ENCODE peak calls at places on chromosomes 11 and 22, in nine cellular contexts. B, U, E, Q, T, G, C, L and X are unnamed samples.

GRCh38 chr11:16418698-16419097 is 62.4 kb upstream of the SOX6 start:
- DNase-seq in B (no peak), U (no peak), E (no peak), Q (no peak), T (no peak), G (no peak), C (no peak), L (peak), X (no peak)

GRCh38 chr22:45818130-45819085 is 146.8 kb downstream of the ATXN10 start:
- DNase-seq in B (no peak), U (no peak), E (no peak), Q (no peak), T (no peak), G (peak), C (peak), L (no peak), X (peak)

GRCh38 chr11:45654242-45654641 is 11.2 kb downstream of the CHST1 start:
- DNase-seq in B (no peak), U (no peak), E (no peak), Q (no peak), T (no peak), G (no peak), C (no peak), L (no peak), X (no peak)

GRCh38 chr11:64643258-64643881 is 52.4 kb downstream of the SLC22A12 start:
- DNase-seq in B (no peak), U (no peak), E (peak), Q (peak), T (no peak), G (no peak), C (no peak), L (no peak), X (no peak)

GRCh38 chr22:19174106-19175025 is 4.2 kb downstream of the SLC25A1 start:
- DNase-seq in B (peak), U (no peak), E (peak), Q (peak), T (no peak), G (peak), C (peak), L (peak), X (peak)

GRCh38 chr11:29161216-29161615 is 855.6 kb downstream of the KCNA4 start:
- DNase-seq in B (peak), U (no peak), E (no peak), Q (no peak), T (no peak), G (no peak), C (no peak), L (peak), X (no peak)

GRCh38 chr11:114262681-114263509 is 33.3 kb upstream of the NNMT start:
- DNase-seq in B (peak), U (no peak), E (peak), Q (no peak), T (no peak), G (peak), C (peak), L (peak), X (no peak)

GRCh38 chr22:37207981-37208380 is 4.3 kb downstream of the SSTR3 start:
- DNase-seq in B (no peak), U (peak), E (no peak), Q (no peak), T (no peak), G (no peak), C (no peak), L (no peak), X (no peak)

GRCh38 chr11:13000116-13000515 is 9.0 kb upstream of the RASSF10 start:
- DNase-seq in B (no peak), U (no peak), E (no peak), Q (no peak), T (no peak), G (no peak), C (no peak), L (no peak), X (no peak)

GRCh38 chr22:43428005-43428485 is 16.2 kb downstream of the MPPED1 start:
- DNase-seq in B (no peak), U (no peak), E (no peak), Q (no peak), T (no peak), G (no peak), C (no peak), L (no peak), X (no peak)

GRCh38 chr11:131889146-131889577 is 518.7 kb downstream of the NTM start:
- DNase-seq in B (peak), U (no peak), E (no peak), Q (peak), T (no peak), G (no peak), C (no peak), L (peak), X (no peak)

GRCh38 chr11:8775341-8776133 is 92.9 kb downstream of the RPL27A start:
- DNase-seq in B (no peak), U (no peak), E (peak), Q (no peak), T (peak), G (peak), C (peak), L (no peak), X (no peak)

GRCh38 chr11:64164392-64165312 is 1.3 kb downstream of the MACROD1 start:
- DNase-seq in B (no peak), U (no peak), E (peak), Q (no peak), T (peak), G (peak), C (peak), L (no peak), X (peak)

GRCh38 chr22:38296372-38296771 is 20.9 kb downstream of the CSNK1E start:
- DNase-seq in B (no peak), U (no peak), E (no peak), Q (no peak), T (no peak), G (no peak), C (no peak), L (peak), X (no peak)

GRCh38 chr22:38299758-38300157 is 17.5 kb downstream of the CSNK1E start:
- DNase-seq in B (no peak), U (no peak), E (no peak), Q (no peak), T (no peak), G (no peak), C (no peak), L (no peak), X (no peak)

GRCh38 chr22:38300197-38300945 is 16.9 kb downstream of the CSNK1E start:
- DNase-seq in B (no peak), U (no peak), E (no peak), Q (no peak), T (no peak), G (no peak), C (no peak), L (no peak), X (no peak)

GRCh38 chr22:38298312-38299000 is 18.8 kb downstream of the CSNK1E start:
- DNase-seq in B (peak), U (peak), E (no peak), Q (no peak), T (no peak), G (no peak), C (no peak), L (peak), X (peak)

DNA sequence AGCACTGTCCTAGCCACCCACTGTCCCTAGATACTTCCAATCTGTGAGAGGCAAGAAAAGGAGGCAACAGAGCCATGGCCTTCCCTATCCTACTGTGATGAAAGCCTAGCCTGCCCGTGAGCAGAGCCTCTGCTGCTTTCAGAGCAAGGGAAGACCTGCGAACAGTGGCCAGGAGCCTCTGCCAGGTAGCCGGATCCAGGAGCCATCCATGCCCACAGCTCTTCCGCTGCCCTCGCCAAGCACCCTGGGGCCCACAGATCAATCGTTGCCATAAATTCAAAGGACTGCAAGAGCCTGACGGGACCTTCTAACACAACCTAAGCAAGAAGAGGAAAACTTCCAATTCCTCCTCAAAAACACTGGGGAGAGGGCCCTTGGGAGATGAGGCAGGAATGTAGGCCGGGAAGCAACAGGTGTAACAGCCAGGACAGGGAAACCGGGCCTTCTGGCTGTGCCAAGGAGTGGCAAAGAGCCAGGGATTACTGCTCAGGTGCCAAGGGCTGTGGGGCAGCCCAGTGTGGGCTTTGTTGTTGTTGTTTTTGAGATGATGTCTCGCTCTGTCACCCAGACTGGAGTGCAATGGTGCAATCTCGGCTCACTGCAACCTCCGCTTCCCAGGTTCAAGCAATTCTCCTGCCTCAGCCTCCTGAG is 18.1 kb downstream of the CSNK1E start:
- DNase-seq in B (no peak), U (no peak), E (no peak), Q (no peak), T (no peak), G (peak), C (peak), L (peak), X (no peak)
- H3K4me3 ChIP-seq in B (no peak), U (no peak), E (no peak), Q (no peak), T (no peak), G (no peak), C (no peak), L (no peak), X (no peak)

DNA sequence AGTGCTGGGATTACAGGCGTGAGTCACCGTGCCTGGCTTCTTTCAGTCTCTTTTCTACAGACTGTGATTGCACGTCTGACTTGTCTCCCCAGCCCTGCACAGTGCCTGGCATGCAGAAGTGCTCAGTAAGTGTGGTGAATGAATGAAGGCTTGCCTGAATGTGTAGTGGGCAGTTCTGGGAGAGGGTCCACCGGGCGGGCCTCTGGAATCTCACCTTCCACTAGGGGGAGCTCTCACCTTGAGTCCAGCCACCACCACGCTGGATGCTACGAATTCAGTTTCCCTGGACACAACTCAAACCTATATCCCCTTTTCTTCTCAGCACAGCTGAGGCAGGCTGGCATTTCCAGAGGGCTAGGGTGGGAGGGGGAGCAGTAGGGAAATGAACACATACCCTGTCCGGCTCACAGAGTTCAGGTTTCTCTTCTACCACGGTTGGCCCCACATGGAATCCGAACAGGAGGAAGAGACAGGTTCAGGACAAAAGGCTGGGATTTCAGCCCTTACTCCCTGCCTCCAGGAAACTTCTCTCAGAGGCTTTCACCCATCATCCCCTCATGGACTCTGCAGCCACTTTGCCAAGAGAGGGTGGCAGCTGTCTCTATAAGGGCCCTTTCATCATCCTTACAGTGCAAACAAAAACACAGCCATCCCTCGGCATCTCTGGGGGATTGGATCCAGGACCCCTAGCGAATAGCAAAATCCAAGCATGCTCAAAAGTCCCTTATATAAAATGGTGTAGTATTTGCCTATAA is 86.8 kb downstream of the NECTIN1 start:
- DNase-seq in B (peak), U (peak), E (no peak), Q (no peak), T (no peak), G (no peak), C (no peak), L (peak), X (no peak)
- TF ChIP-seq CTCF in B (peak), U (peak), E (no peak), Q (no peak), T (peak), G (peak), C (peak), L (peak), X (peak)

DNA sequence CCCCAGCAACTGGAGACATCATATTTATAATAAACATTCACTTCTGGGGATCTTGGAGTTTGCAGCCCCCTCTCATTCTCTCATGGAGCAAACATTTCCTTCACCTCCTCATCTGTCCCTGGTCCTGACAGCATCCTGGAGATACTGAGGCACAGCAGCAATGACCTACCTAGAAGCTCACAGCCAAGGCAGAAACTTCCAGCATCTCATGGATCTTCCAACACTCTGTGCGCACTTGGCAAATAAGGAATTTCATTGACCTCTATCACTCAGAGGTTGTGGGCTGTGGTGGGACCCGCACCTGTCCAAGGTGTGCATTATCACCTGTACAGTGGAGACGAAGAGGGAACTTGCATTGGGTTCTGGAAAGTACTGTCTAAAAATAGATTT is 109.8 kb downstream of the GGTLC2 start:
- DNase-seq in B (no peak), U (no peak), E (no peak), Q (no peak), T (no peak), G (no peak), C (no peak), L (no peak), X (no peak)
- H3K4me3 ChIP-seq in B (no peak), U (no peak), E (no peak), Q (no peak), T (no peak), G (no peak), C (no peak), L (no peak), X (no peak)

GRCh38 chr11:129211397-129211796 is 19.3 kb upstream of the ARHGAP32 start:
- DNase-seq in B (no peak), U (no peak), E (no peak), Q (no peak), T (no peak), G (no peak), C (no peak), L (peak), X (no peak)

GRCh38 chr11:129215506-129216245 is 23.6 kb upstream of the ARHGAP32 start:
- DNase-seq in B (no peak), U (no peak), E (no peak), Q (no peak), T (no peak), G (no peak), C (no peak), L (peak), X (no peak)

GRCh38 chr11:129213261-129213660 is 21.1 kb upstream of the ARHGAP32 start:
- DNase-seq in B (no peak), U (no peak), E (no peak), Q (no peak), T (no peak), G (no peak), C (no peak), L (no peak), X (no peak)

GRCh38 chr11:129210831-129211181 is 18.7 kb upstream of the ARHGAP32 start:
- DNase-seq in B (no peak), U (no peak), E (no peak), Q (no peak), T (no peak), G (no peak), C (peak), L (no peak), X (no peak)

DNA sequence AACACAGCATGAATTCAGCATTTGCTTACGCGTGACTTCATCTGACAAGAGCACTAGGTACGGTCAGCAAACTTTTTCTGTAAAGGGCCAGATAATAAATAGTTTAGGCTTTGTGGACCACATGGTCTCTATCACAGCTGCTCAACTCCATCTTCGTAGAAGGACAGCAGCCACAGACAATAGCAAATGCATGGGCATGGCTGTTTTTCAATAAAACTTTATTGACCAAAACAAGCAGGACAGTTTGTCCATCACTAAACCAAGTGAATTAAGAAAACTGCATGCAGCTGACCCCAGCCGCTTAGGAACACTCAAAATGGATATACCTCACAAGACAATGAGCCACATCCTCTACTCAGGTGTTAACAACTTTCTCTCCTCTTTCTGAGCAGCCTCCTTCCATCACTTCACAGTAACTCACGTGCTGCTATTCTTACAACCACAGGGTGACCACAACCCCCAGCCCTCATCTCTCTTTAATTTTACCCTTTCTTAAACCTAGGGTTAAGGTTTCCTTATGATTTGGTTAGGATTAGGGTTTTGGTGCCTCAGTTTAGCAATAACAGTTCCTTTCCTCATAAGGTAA is 22.7 kb upstream of the ARHGAP32 start:
- DNase-seq in B (no peak), U (no peak), E (no peak), Q (no peak), T (no peak), G (no peak), C (no peak), L (no peak), X (no peak)
- TF ChIP-seq CTCF in B (no peak), U (no peak), E (no peak), Q (no peak), T (no peak), G (no peak), C (no peak), L (no peak), X (no peak)

GRCh38 chr22:20391222-20391621 is 2.7 kb upstream of the ZNF74 start:
- DNase-seq in B (no peak), U (no peak), E (no peak), Q (no peak), T (no peak), G (no peak), C (no peak), L (no peak), X (no peak)
- H3K4me3 ChIP-seq in B (no peak), U (no peak), E (no peak), Q (no peak), T (no peak), G (no peak), C (no peak), L (no peak), X (no peak)

DNA sequence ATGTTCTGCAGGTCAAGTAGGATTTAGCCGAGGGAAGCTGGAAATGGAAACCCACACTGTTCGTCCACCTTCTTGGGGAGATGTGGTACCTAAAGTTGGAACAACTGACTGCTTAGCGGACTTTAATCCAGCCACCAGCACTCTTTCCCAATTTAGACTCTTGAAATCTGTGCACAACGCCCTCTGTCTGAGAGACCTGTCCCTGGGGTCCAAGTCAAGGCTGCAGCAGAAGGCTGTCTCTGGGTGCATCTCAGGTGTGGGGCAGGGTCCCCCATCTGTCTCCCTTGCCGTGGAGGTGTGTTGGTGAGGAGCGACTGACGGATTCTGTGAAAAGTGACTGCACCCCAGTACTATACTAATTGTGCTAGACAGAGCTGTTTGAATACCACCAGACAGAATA is 168.2 kb upstream of the CADM1 start:
- DNase-seq in B (no peak), U (no peak), E (no peak), Q (no peak), T (no peak), G (no peak), C (no peak), L (no peak), X (no peak)
- TF ChIP-seq CTCF in B (no peak), U (no peak), E (no peak), Q (no peak), T (no peak), G (no peak), C (no peak), L (no peak), X (no peak)

DNA sequence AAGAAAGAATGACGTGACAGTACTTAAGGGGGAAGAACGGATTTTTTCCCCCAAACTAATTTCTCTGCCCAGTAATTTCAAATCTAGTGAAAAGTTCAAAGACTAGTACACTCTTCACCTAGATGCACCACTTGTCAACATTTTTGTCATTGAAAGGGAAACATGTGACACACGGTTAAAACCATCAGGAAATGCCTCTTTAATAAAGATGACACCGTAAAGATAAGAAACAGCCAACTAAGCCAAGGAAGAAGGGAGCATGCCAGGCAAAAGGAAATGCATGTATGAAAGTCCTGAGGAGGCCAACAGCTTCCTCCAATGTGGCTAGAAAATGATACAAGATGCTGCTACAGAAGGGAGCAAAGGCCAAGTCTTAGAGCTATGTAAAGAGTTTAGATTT is 49.4 kb downstream of the RSF1 start:
- DNase-seq in B (peak), U (no peak), E (no peak), Q (no peak), T (no peak), G (no peak), C (no peak), L (no peak), X (no peak)
- H3K4me3 ChIP-seq in B (no peak), U (no peak), E (no peak), Q (no peak), T (no peak), G (no peak), C (no peak), L (no peak), X (no peak)

GRCh38 chr11:25970726-25971508 is 361.0 kb upstream of the ANO3 start:
- DNase-seq in B (no peak), U (no peak), E (no peak), Q (no peak), T (no peak), G (no peak), C (no peak), L (peak), X (no peak)
- TF ChIP-seq CTCF in B (peak), U (no peak), E (no peak), Q (no peak), T (no peak), G (no peak), C (no peak), L (peak), X (no peak)

GRCh38 chr11:75276696-75277095 is 36.1 kb downstream of the TPBGL start:
- DNase-seq in B (no peak), U (no peak), E (peak), Q (peak), T (peak), G (no peak), C (peak), L (no peak), X (no peak)

GRCh38 chr11:75273989-75274391 is 33.4 kb downstream of the TPBGL start:
- DNase-seq in B (no peak), U (no peak), E (peak), Q (no peak), T (peak), G (no peak), C (no peak), L (no peak), X (no peak)

GRCh38 chr11:75273331-75273988 is 32.9 kb downstream of the TPBGL start:
- DNase-seq in B (no peak), U (no peak), E (peak), Q (peak), T (no peak), G (no peak), C (no peak), L (no peak), X (no peak)

GRCh38 chr11:75277211-75277805 is 36.7 kb downstream of the TPBGL start:
- DNase-seq in B (no peak), U (no peak), E (no peak), Q (peak), T (peak), G (no peak), C (peak), L (no peak), X (no peak)

GRCh38 chr11:75275581-75275980 is 35.0 kb downstream of the TPBGL start:
- DNase-seq in B (no peak), U (peak), E (peak), Q (no peak), T (peak), G (no peak), C (peak), L (no peak), X (no peak)
- H3K4me3 ChIP-seq in B (no peak), U (peak), E (no peak), Q (no peak), T (no peak), G (no peak), C (no peak), L (no peak), X (no peak)